ENCODE peak calls at places on chromosomes 7 and 10, in six cellular contexts. U is hepatocyte, L is IMR-90, G is right cardiac atrium, V is SJSA1, T is mesendoderm. I is an unnamed sample.

GRCh38 chr10:12705943-12706342 is 295.6 kb downstream of the CCDC3 start:
- DNase-seq in L (no peak), U (no peak), V (no peak), G (no peak), T (no peak), I (no peak)

GRCh38 chr7:17021205-17021604 is 139.4 kb upstream of the AGR3 start:
- DNase-seq in T (no peak), L (peak; percentile 15), U (peak; percentile 39), G (no peak), V (no peak), I (no peak)

GRCh38 chr7:153590571-153590970 is 461.6 kb upstream of the DPP6 start:
- DNase-seq in T (no peak), U (no peak), G (no peak), V (no peak), L (no peak), I (no peak)

GRCh38 chr7:36141351-36141750 is 11.7 kb upstream of the EEPD1 start:
- DNase-seq in U (no peak), L (no peak), V (no peak), G (no peak), T (no peak), I (no peak)

GRCh38 chr7:132609906-132610520 is 33.7 kb upstream of the PLXNA4 start:
- DNase-seq in G (no peak), L (no peak), V (no peak), T (no peak), U (no peak), I (no peak)

GRCh38 chr7:28872226-28872625 is 85.9 kb downstream of the TRIL start:
- DNase-seq in U (no peak), V (no peak), T (no peak), G (no peak), L (no peak), I (no peak)

GRCh38 chr10:75788394-75789205 is 357.2 kb downstream of the LRMDA start:
- DNase-seq in U (no peak), G (no peak), V (no peak), L (no peak), T (peak; percentile 3), I (peak; percentile 44)

GRCh38 chr10:58152698-58153263 is 114.9 kb downstream of the IPMK start:
- DNase-seq in U (peak; percentile 62), V (no peak), L (peak; percentile 53), T (peak; percentile 84), G (peak; percentile 40), I (no peak)

GRCh38 chr7:112009081-112009480 is 197.1 kb downstream of the DOCK4 start:
- DNase-seq in G (no peak), U (no peak), L (peak; percentile 83), T (no peak), V (no peak), I (no peak)

GRCh38 chr7:123285076-123285700 is 85.4 kb upstream of the SLC13A1 start:
- DNase-seq in U (no peak), V (no peak), T (peak; percentile 72), L (no peak), G (no peak), I (no peak)

GRCh38 chr7:140390466-140391190 is 7.7 kb downstream of the SLC37A3 start:
- DNase-seq in L (peak; percentile 22), U (no peak), G (no peak), T (no peak), V (no peak), I (no peak)

GRCh38 chr10:69789164-69789576 is 12.5 kb upstream of the COL13A1 start:
- DNase-seq in U (no peak), L (no peak), V (no peak), T (no peak), G (no peak), I (no peak)

GRCh38 chr10:73163096-73163495 is 4.7 kb downstream of the ECD start:
- DNase-seq in L (peak; percentile 6), U (no peak), G (no peak), V (no peak), T (no peak), I (no peak)

GRCh38 chr7:143300959-143301617 is 12.9 kb downstream of the CASP2 start:
- DNase-seq in G (no peak), T (no peak), U (no peak), V (no peak), L (peak; percentile 94), I (no peak)

GRCh38 chr7:132350741-132351140 is 225.5 kb downstream of the PLXNA4 start:
- DNase-seq in G (no peak), L (no peak), T (no peak), V (no peak), U (no peak), I (no peak)

GRCh38 chr7:157459966-157460365 is 123.2 kb downstream of the DNAJB6 start:
- DNase-seq in T (no peak), V (peak; percentile 37), U (no peak), L (no peak), G (no peak), I (no peak)

GRCh38 chr7:2792856-2793487 is 51.1 kb downstream of the GNA12 start:
- DNase-seq in G (no peak), V (no peak), T (no peak), L (no peak), U (no peak), I (no peak)

GRCh38 chr10:49556723-49557122 is 17.8 kb upstream of the ERCC6 start:
- DNase-seq in L (peak; percentile 15), U (no peak), T (no peak), V (no peak), G (no peak), I (no peak)

GRCh38 chr7:2182461-2182860 is 50.3 kb downstream of the MAD1L1 start:
- DNase-seq in V (peak; percentile 22), U (no peak), G (no peak), L (no peak), T (no peak), I (no peak)

GRCh38 chr7:123433665-123434064 is 100.7 kb downstream of the IQUB start:
- DNase-seq in T (peak; percentile 5), G (no peak), L (no peak), U (no peak), V (no peak), I (no peak)

GRCh38 chr10:95056744-95057363 is 12.4 kb downstream of the CYP2C8 start:
- DNase-seq in G (no peak), T (no peak), L (no peak), V (no peak), U (no peak), I (no peak)

GRCh38 chr10:48598243-48598935 is 6.5 kb downstream of the ARHGAP22 start:
- DNase-seq in G (no peak), L (no peak), U (no peak), T (no peak), V (peak; percentile 31), I (no peak)

GRCh38 chr10:30763933-30764332 is 134.4 kb upstream of the LYZL2 start:
- DNase-seq in L (no peak), U (no peak), V (no peak), T (no peak), G (no peak), I (no peak)
- H3K27ac ChIP-seq in L (no peak overlapping the region), U (no peak overlapping the region), V (no peak overlapping the region), T (no peak overlapping the region), G (no peak overlapping the region), I (no peak overlapping the region)

GRCh38 chr10:35640951-35641429 is 1.1 kb downstream of the FZD8 start:
- DNase-seq in U (peak; percentile 85), T (peak; percentile 93), L (peak; percentile 87), V (peak; percentile 80), G (peak; percentile 87), I (no peak)
- H3K27ac ChIP-seq in U (peak overlapping the region; percentile 53), T (peak overlapping the region; percentile 80), L (peak overlapping the region; percentile 56), V (no peak overlapping the region), G (peak overlapping the region; percentile 85), I (peak overlapping the region; percentile 80)

GRCh38 chr10:122154733-122155366 is 116.2 kb upstream of the BTBD16 start:
- DNase-seq in L (peak; percentile 83), U (peak; percentile 30), V (no peak), T (peak; percentile 72), G (peak; percentile 62), I (no peak)
- H3K27ac ChIP-seq in L (peak overlapping the region; percentile 57), U (no peak overlapping the region), V (no peak overlapping the region), T (no peak overlapping the region), G (peak overlapping the region; percentile 46), I (peak overlapping the region; percentile 36)

GRCh38 chr10:21260060-21260792 is 265.3 kb downstream of the SKIDA1 start:
- DNase-seq in U (no peak), G (no peak), V (no peak), L (no peak), T (no peak), I (no peak)
- H3K27ac ChIP-seq in U (no peak overlapping the region), G (no peak overlapping the region), V (no peak overlapping the region), L (no peak overlapping the region), T (no peak overlapping the region), I (peak overlapping the region; percentile 42)

I was measured in tibial nerve.